ENCODE peak calls at places on chromosomes 2 and 18, in nine cellular contexts. F is C1 segment of cervical spinal cord; V is lung; P is H1; S is effector CD4-positive, alpha-beta T cell; M is activated CD8-positive, alpha-beta memory T cell treated with anti-CD3 and anti-CD28 coated beads for 48 hours; L is activated T-helper 1 cell treated with anti-CD3 and anti-CD28 coated beads, Interleukin-2, amount 50 U/mL, for 16 hours; I is posterior cingulate gyrus; D is HTR-8/SVneo. E is an unnamed sample.
A peak's percentile ranks its signal among the peaks of the same experiment; 100 is the strongest.

GRCh38 chr2:13558368-13558767 is 841.6 kb downstream of the TRIB2 start:
- DNase-seq in F (no peak), P (no peak), L (no peak), D (peak; percentile 2), V (no peak), S (no peak), M (no peak), I (no peak), E (no peak)

GRCh38 chr18:13243363-13243762 is 24.8 kb downstream of the LDLRAD4 start:
- DNase-seq in L (no peak), V (no peak), M (no peak), P (no peak), S (no peak), D (no peak), F (no peak), I (no peak), E (no peak)

GRCh38 chr2:66577331-66578041 is 142.6 kb downstream of the MEIS1 start:
- DNase-seq in V (no peak), I (no peak), D (no peak), M (no peak), F (no peak), S (no peak), L (no peak), P (no peak), E (no peak)

GRCh38 chr2:239209806-239210205 is 191.0 kb downstream of the HDAC4 start:
- DNase-seq in V (no peak), M (no peak), L (no peak), P (no peak), S (no peak), D (no peak), F (no peak), I (peak; percentile 11), E (no peak)

GRCh38 chr2:133326651-133327397 is 241.4 kb downstream of the NCKAP5 start:
- DNase-seq in I (no peak), S (no peak), D (peak; percentile 83), F (no peak), P (no peak), L (no peak), M (no peak), V (no peak), E (no peak)

GRCh38 chr2:1676913-1677832 is 67.1 kb downstream of the PXDN start:
- DNase-seq in M (no peak), I (no peak), S (no peak), V (no peak), L (no peak), F (no peak), P (no peak), D (no peak), E (no peak)

GRCh38 chr2:21999522-21999921 is 875.8 kb downstream of the TDRD15 start:
- DNase-seq in P (no peak), I (no peak), V (no peak), S (no peak), D (no peak), M (no peak), L (no peak), F (no peak), E (no peak)

GRCh38 chr2:180374502-180375281 is 367.6 kb upstream of the CWC22 start:
- DNase-seq in S (no peak), M (no peak), F (no peak), L (no peak), V (no peak), I (no peak), D (no peak), P (no peak), E (no peak)

GRCh38 chr2:239113592-239113991 is 265.7 kb downstream of the TWIST2 start:
- DNase-seq in D (no peak), P (no peak), L (no peak), I (no peak), M (no peak), S (no peak), V (no peak), F (no peak), E (no peak)

GRCh38 chr2:32357545-32358482 is 991 bp downstream of the BIRC6 start:
- DNase-seq in S (no peak), I (peak; percentile 18), V (peak; percentile 36), F (peak; percentile 71), P (no peak), M (peak; percentile 20), L (peak; percentile 6), D (no peak), E (no peak)

GRCh38 chr2:98825043-98825350 is 94.1 kb upstream of the MGAT4A start:
- DNase-seq in M (no peak), P (no peak), I (no peak), F (no peak), V (no peak), D (no peak), S (no peak), L (no peak), E (no peak)

GRCh38 chr2:160967523-160967922 is 192.7 kb upstream of the TANK start:
- DNase-seq in I (no peak), D (no peak), M (no peak), F (no peak), L (no peak), S (no peak), V (no peak), P (no peak), E (no peak)

GRCh38 chr2:232537079-232537478 is 2.4 kb upstream of the CHRNG start:
- DNase-seq in I (no peak), P (no peak), V (no peak), L (no peak), S (no peak), D (no peak), M (no peak), F (no peak), E (no peak)

GRCh38 chr2:240620859-240621258 is 4.4 kb upstream of the GPR35 start:
- DNase-seq in M (no peak), F (no peak), S (no peak), D (no peak), L (no peak), I (no peak), V (no peak), P (no peak), E (no peak)

GRCh38 chr2:159855153-159856140 is 57.4 kb upstream of the CD302 start:
- DNase-seq in V (no peak), D (no peak), L (no peak), S (no peak), F (no peak), I (no peak), P (no peak), M (no peak), E (no peak)

GRCh38 chr2:71606244-71606643 is 152.9 kb downstream of the DYSF start:
- DNase-seq in S (no peak), P (no peak), D (no peak), L (no peak), F (no peak), M (no peak), V (no peak), I (peak; percentile 1), E (no peak)

GRCh38 chr18:74268933-74269620 is 22.7 kb downstream of the CYB5A start:
- DNase-seq in L (no peak), M (no peak), P (no peak), D (no peak), V (no peak), I (no peak), F (no peak), S (no peak), E (no peak)

GRCh38 chr2:201642086-201642578 is 1.2 kb downstream of the TMEM237 start:
- DNase-seq in V (no peak), P (no peak), S (no peak), L (no peak), M (no peak), D (no peak), F (peak; percentile 85), I (no peak), E (no peak)

GRCh38 chr2:234403074-234403473 is 93.8 kb downstream of the ARL4C start:
- DNase-seq in M (no peak), F (no peak), D (no peak), P (no peak), I (no peak), S (no peak), V (no peak), L (no peak), E (no peak)

GRCh38 chr2:133658020-133658903 is 90.0 kb upstream of the NCKAP5 start:
- DNase-seq in L (no peak), I (no peak), M (no peak), S (no peak), V (no peak), D (peak; percentile 26), F (no peak), P (no peak), E (no peak)

GRCh38 chr18:40431071-40431998 is 1523.7 kb upstream of the PIK3C3 start:
- DNase-seq in L (no peak), D (no peak), P (no peak), S (no peak), F (no peak), M (no peak), I (no peak), V (no peak), E (no peak)

GRCh38 chr2:232898592-232899541 is 28.8 kb downstream of the SNORC start:
- DNase-seq in M (no peak), F (no peak), P (no peak), V (no peak), L (no peak), D (no peak), I (no peak), S (no peak), E (no peak)

GRCh38 chr2:111977240-111977639 is 77.8 kb upstream of the TMEM87B start:
- DNase-seq in I (no peak), P (no peak), M (no peak), D (no peak), L (no peak), V (no peak), F (no peak), S (no peak), E (no peak)

GRCh38 chr2:239386001-239386670 is 14.7 kb downstream of the HDAC4 start:
- DNase-seq in P (no peak), L (no peak), I (no peak), V (no peak), M (no peak), F (no peak), S (no peak), D (no peak), E (no peak)

GRCh38 chr18:79774111-79774510 is 23.6 kb upstream of the KCNG2 start:
- DNase-seq in V (no peak), S (no peak), P (no peak), M (no peak), F (no peak), L (no peak), I (no peak), D (no peak), E (no peak)

GRCh38 chr2:39304200-39304599 is 60.4 kb upstream of the CDKL4 start:
- DNase-seq in P (no peak), L (no peak), I (no peak), V (no peak), S (no peak), M (no peak), D (no peak), F (no peak), E (no peak)

GRCh38 chr2:36616947-36617346 is 19.0 kb upstream of the FEZ2 start:
- DNase-seq in S (no peak), D (no peak), V (no peak), L (no peak), F (no peak), M (no peak), I (no peak), P (no peak), E (no peak)

GRCh38 chr2:173066887-173067676 is 8.6 kb upstream of the MAP3K20 start:
- DNase-seq in I (no peak), M (no peak), V (no peak), F (no peak), D (no peak), P (no peak), L (no peak), S (no peak), E (no peak)

GRCh38 chr2:218831378-218831990 is at the start of gene PRKAG3:
- DNase-seq in V (no peak), L (no peak), D (no peak), I (no peak), F (no peak), P (no peak), S (no peak), M (no peak), E (no peak)

GRCh38 chr18:36493349-36494281 is 196.1 kb downstream of the FHOD3 start:
- DNase-seq in I (no peak), S (no peak), F (no peak), P (no peak), L (no peak), V (no peak), D (no peak), M (no peak), E (no peak)

GRCh38 chr2:163281717-163282116 is 443.1 kb upstream of the KCNH7 start:
- DNase-seq in D (no peak), S (no peak), I (no peak), L (no peak), V (no peak), P (no peak), M (no peak), F (no peak), E (no peak)